ENCODE peak calls at places on chromosomes 7 and 10, in seven cellular contexts. P, O, R, N, F, Q and J are unnamed samples.
A peak's percentile ranks its signal among the peaks of the same experiment; 100 is the strongest.

GRCh38 chr7:46752881-46753366 is 829.0 kb downstream of the TNS3 start:
- DNase-seq in P (peak; percentile 49), O (no peak), R (no peak), N (no peak), F (no peak), Q (no peak), J (no peak)

GRCh38 chr10:127148933-127149220 is 47.5 kb downstream of the INSYN2A start:
- DNase-seq in P (peak; percentile 62), O (no peak), R (no peak), N (no peak), F (no peak), Q (no peak), J (no peak)

GRCh38 chr7:40327113-40327512 is 192.3 kb downstream of the SUGCT start:
- DNase-seq in P (no peak), O (no peak), R (no peak), N (no peak), F (no peak), Q (no peak), J (no peak)

GRCh38 chr7:45192546-45193177 is 35.1 kb downstream of the RAMP3 start:
- DNase-seq in P (no peak), O (no peak), R (peak; percentile 53), N (no peak), F (peak; percentile 3), Q (peak; percentile 5), J (no peak)

GRCh38 chr7:66281678-66282593 is 76.8 kb downstream of the TPST1 start:
- DNase-seq in P (peak; percentile 94), O (no peak), R (no peak), N (no peak), F (peak; percentile 39), Q (no peak), J (no peak)

GRCh38 chr7:522071-522937 is 2.7 kb upstream of the PDGFA start:
- DNase-seq in P (no peak), O (peak; percentile 55), R (no peak), N (peak; percentile 87), F (peak; percentile 82), Q (no peak), J (no peak)

GRCh38 chr10:114239117-114239993 is at the start of gene VWA2:
- DNase-seq in P (no peak), O (peak; percentile 77), R (no peak), N (peak; percentile 87), F (peak; percentile 47), Q (peak; percentile 55), J (no peak)

GRCh38 chr7:5177060-5177459 is 13.0 kb upstream of the WIPI2 start:
- DNase-seq in P (peak; percentile 78), O (no peak), R (no peak), N (peak; percentile 94), F (peak; percentile 71), Q (peak; percentile 74), J (no peak)

GRCh38 chr7:148871030-148871429 is 13.1 kb downstream of the EZH2 start:
- DNase-seq in P (no peak), O (no peak), R (no peak), N (no peak), F (no peak), Q (no peak), J (no peak)

GRCh38 chr10:79386637-79387465 is 39.6 kb downstream of the PPIF start:
- DNase-seq in P (no peak), O (no peak), R (no peak), N (peak; percentile 2), F (no peak), Q (peak; percentile 45), J (peak; percentile 30)

GRCh38 chr7:27154901-27155815 is 1.3 kb downstream of the HOXA7 start:
- DNase-seq in P (no peak), O (no peak), R (no peak), N (no peak), F (no peak), Q (peak; percentile 52), J (no peak)

GRCh38 chr7:55536619-55537457 is 35.5 kb downstream of the VOPP1 start:
- DNase-seq in P (no peak), O (no peak), R (no peak), N (no peak), F (no peak), Q (no peak), J (no peak)
- H3K27ac ChIP-seq in P (no peak overlapping the region), O (no peak overlapping the region), R (no peak overlapping the region), N (no peak overlapping the region), F (no peak overlapping the region), Q (peak overlapping the region; percentile 48), J (no peak overlapping the region)

DNA sequence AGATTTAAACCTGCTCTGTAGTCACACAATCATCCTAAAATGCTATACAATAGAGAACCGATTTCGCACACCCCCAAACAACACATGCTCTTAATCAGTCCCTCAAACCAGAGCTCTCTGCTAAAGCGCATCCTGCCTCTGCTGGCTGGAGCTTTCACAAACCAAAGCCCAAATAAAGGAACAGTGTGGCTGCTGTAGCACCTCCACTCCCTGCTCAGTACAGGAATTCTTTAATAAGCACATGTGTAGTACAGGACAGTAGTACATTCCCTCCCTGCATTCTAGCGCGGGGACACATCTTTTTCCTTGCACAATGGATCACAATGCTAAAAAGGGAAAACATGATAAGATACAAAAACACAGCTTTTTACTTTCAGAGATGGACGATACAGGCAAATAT is 684.6 kb downstream of the MAGI2 start:
- DNase-seq in P (no peak), O (peak; percentile 59), R (no peak), N (no peak), F (no peak), Q (no peak), J (no peak)
- H3K4me3 ChIP-seq in P (peak overlapping the region; percentile 57), O (peak overlapping the region; percentile 77), R (no peak overlapping the region), N (no peak overlapping the region), F (peak overlapping the region; percentile 30), Q (peak overlapping the region; percentile 68), J (no peak overlapping the region)

GRCh38 chr10:73119952-73120351 is 9.7 kb downstream of the NUDT13 start:
- DNase-seq in P (no peak), O (no peak), R (no peak), N (no peak), F (no peak), Q (no peak), J (no peak)

GRCh38 chr10:73117976-73118743 is 7.9 kb downstream of the NUDT13 start:
- DNase-seq in P (peak; percentile 59), O (no peak), R (no peak), N (no peak), F (no peak), Q (no peak), J (no peak)

GRCh38 chr10:73116017-73116416 is 5.8 kb downstream of the NUDT13 start:
- DNase-seq in P (no peak), O (no peak), R (no peak), N (no peak), F (no peak), Q (no peak), J (no peak)

GRCh38 chr10:73113543-73113942 is 3.3 kb downstream of the NUDT13 start:
- DNase-seq in P (no peak), O (no peak), R (no peak), N (no peak), F (no peak), Q (no peak), J (no peak)

DNA sequence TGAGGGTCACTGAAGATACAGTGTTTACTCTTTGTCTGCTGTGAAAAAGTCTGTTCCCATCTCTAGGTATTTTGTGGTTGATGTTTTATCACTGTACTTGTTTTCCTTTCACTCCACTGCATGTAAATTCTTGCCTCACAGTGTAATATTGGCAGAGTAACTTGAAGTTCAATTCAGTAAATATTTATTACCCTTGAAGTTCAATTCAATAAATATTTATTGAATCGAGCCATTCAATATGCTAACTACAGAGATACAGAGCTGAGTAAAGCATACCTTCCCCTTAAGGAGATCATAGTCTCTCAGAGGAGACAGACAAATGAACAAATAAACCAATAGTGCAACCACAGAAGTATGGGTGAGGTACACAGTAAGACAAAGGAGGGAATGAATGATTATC is 9.2 kb downstream of the NUDT13 start:
- DNase-seq in P (no peak), O (no peak), R (no peak), N (no peak), F (no peak), Q (no peak), J (no peak)
- H3K27ac ChIP-seq in P (no peak overlapping the region), O (no peak overlapping the region), R (no peak overlapping the region), N (no peak overlapping the region), F (no peak overlapping the region), Q (peak overlapping the region; percentile 75), J (no peak overlapping the region)

DNA sequence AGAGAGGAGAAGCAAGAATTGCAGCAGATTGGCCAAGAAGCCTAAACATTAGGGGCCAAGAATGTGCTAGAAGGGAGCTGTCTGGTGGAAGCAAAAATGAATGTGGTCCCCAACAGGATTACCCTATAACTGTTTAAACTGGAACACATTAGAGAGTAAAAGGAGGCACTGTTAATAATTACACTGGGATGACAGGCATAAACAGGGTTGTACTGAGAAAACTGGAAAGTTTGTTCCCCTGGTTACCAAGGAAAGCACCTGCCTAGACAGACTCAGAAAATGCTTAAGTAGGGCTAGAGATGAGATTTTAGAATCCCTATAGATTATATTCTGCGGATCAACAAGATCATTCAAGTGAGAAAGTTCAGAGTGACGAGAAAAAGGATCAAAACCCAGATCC is 100.8 kb downstream of the CTTNBP2 start:
- DNase-seq in P (no peak), O (no peak), R (no peak), N (no peak), F (no peak), Q (no peak), J (no peak)
- H3K4me3 ChIP-seq in P (no peak overlapping the region), O (no peak overlapping the region), R (no peak overlapping the region), N (no peak overlapping the region), F (no peak overlapping the region), Q (no peak overlapping the region), J (no peak overlapping the region)

GRCh38 chr10:89216056-89216455 is 8.9 kb upstream of the CH25H start:
- DNase-seq in P (no peak), O (no peak), R (no peak), N (no peak), F (no peak), Q (no peak), J (no peak)

GRCh38 chr10:89214766-89215165 is 7.6 kb upstream of the CH25H start:
- DNase-seq in P (no peak), O (no peak), R (no peak), N (no peak), F (no peak), Q (no peak), J (no peak)

GRCh38 chr10:89219512-89220218 is 12.5 kb upstream of the CH25H start:
- DNase-seq in P (no peak), O (no peak), R (no peak), N (no peak), F (no peak), Q (no peak), J (no peak)

GRCh38 chr10:89215511-89215910 is 8.4 kb upstream of the CH25H start:
- DNase-seq in P (no peak), O (no peak), R (no peak), N (no peak), F (no peak), Q (no peak), J (no peak)

GRCh38 chr10:89217057-89217990 is 10.2 kb upstream of the CH25H start:
- DNase-seq in P (peak; percentile 68), O (peak; percentile 77), R (no peak), N (peak; percentile 71), F (peak; percentile 47), Q (peak; percentile 57), J (peak; percentile 53)
- H3K27ac ChIP-seq in P (no peak overlapping the region), O (no peak overlapping the region), R (no peak overlapping the region), N (no peak overlapping the region), F (peak overlapping the region; percentile 6), Q (no peak overlapping the region), J (no peak overlapping the region)